ENCODE peak calls at places on chromosomes 3 and 15, in five cellular contexts. D is mesendoderm; P is effector memory CD4-positive, alpha-beta T cell; B is ovary; F is adrenal gland. E is an unnamed sample. For H3K4me1, the result is how much of the 10 kb centered on the place peaks cover.

GRCh38 chr3:52879581-52879980 is 17.8 kb downstream of the STIMATE start:
- DNase-seq in B (no peak), D (no peak), F (no peak), P (no peak), E (no peak)

GRCh38 chr15:36235173-36235572 is 344.3 kb upstream of the CDIN1 start:
- DNase-seq in B (no peak), D (no peak), F (no peak), P (no peak), E (no peak)

GRCh38 chr3:34111361-34111760 is 312.9 kb downstream of the PDCD6IP start:
- DNase-seq in D (peak), F (no peak), P (no peak), B (no peak), E (no peak)

GRCh38 chr3:44913868-44914468 is 39.6 kb downstream of the TGM4 start:
- DNase-seq in P (peak), B (peak), D (peak), F (peak), E (peak)

GRCh38 chr3:29695201-29695904 is 414.5 kb downstream of the RBMS3 start:
- DNase-seq in F (no peak), P (no peak), D (no peak), B (no peak), E (no peak)

GRCh38 chr3:122533931-122534334 is 19.2 kb upstream of the KPNA1 start:
- DNase-seq in B (no peak), P (no peak), F (peak), D (peak), E (no peak)

GRCh38 chr15:70698991-70699390 is 64.4 kb downstream of the UACA start:
- DNase-seq in P (no peak), D (no peak), B (no peak), F (no peak), E (no peak)

GRCh38 chr3:157120071-157120892 is 39.7 kb downstream of the CCNL1 start:
- DNase-seq in P (no peak), D (no peak), F (no peak), B (no peak), E (no peak)

GRCh38 chr3:195897081-195897852 is 11.1 kb downstream of the TNK2 start:
- DNase-seq in D (no peak), P (no peak), B (peak), F (peak), E (peak)

GRCh38 chr15:55627730-55628368 is 39.7 kb upstream of the PYGO1 start:
- DNase-seq in P (no peak), D (peak), B (no peak), F (peak), E (no peak)

GRCh38 chr15:55218068-55218467 is 21.3 kb upstream of the RSL24D1 start:
- DNase-seq in F (no peak), B (no peak), D (no peak), P (no peak), E (no peak)

GRCh38 chr3:10387881-10388621 is 67.1 kb upstream of the SEC13 start:
- DNase-seq in F (no peak), D (peak), P (no peak), B (no peak), E (no peak)

GRCh38 chr3:114624676-114625181 is 330.9 kb downstream of the TIGIT start:
- DNase-seq in P (no peak), F (peak), D (peak), B (peak), E (peak)

GRCh38 chr15:23750776-23751175 is 63.7 kb upstream of the NDN start:
- DNase-seq in D (no peak), B (no peak), P (no peak), F (no peak), E (no peak)

GRCh38 chr3:168820748-168821445 is 725.2 kb upstream of the GOLIM4 start:
- DNase-seq in D (no peak), B (no peak), F (no peak), P (no peak), E (no peak)

GRCh38 chr3:43345877-43346276 is 59.5 kb downstream of the SNRK start:
- DNase-seq in F (no peak), P (no peak), B (no peak), D (no peak), E (no peak)

GRCh38 chr3:146117406-146118285 is 43.3 kb downstream of the PLOD2 start:
- DNase-seq in P (no peak), B (no peak), D (no peak), F (no peak), E (no peak)

GRCh38 chr3:122416966-122417365 is 1.1 kb upstream of the WDR5B start:
- DNase-seq in B (no peak), D (peak), F (peak), P (no peak), E (no peak)

GRCh38 chr3:3893590-3893989 is 94.4 kb downstream of the LRRN1 start:
- DNase-seq in B (no peak), D (no peak), F (no peak), P (no peak), E (no peak)

GRCh38 chr3:102259636-102260035 is 175.2 kb upstream of the ZPLD1 start:
- DNase-seq in F (no peak), D (no peak), B (no peak), P (no peak), E (no peak)

GRCh38 chr15:61841461-61841860 is 218.8 kb downstream of the VPS13C start:
- DNase-seq in P (no peak), F (no peak), D (no peak), B (no peak), E (no peak)

GRCh38 chr3:120280566-120280965 is 4.5 kb downstream of the GPR156 start:
- DNase-seq in D (no peak), F (no peak), P (no peak), B (no peak), E (no peak)

GRCh38 chr3:50327129-50327528 is 894 bp downstream of the TUSC2 start:
- DNase-seq in B (no peak), D (no peak), F (no peak), P (no peak), E (peak)
- H3K4me1 ChIP-seq in B (under half), D (under half), F (under half), P (under half), E (under half)

DNA sequence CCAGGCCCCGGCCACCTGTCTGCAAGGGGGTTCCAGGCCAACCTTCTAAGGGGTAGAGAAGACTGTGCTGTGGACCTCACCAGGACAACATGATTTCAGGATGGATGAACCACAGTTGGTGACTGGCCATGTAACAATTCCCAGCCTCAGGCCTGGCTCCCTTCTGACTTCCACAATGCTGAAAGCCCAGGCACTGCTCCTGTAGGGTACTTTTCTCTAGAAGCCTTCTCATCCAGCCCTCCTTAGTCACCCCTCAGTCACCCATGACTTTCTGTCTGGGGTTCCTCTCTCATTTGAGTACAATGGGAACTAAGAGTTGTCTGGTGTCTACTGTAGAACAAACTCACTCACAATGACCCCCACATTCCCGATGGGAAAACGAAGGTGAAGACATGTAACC is 8.6 kb downstream of the ALS2CL start:
- DNase-seq in B (no peak), D (no peak), F (no peak), P (no peak), E (no peak)
- H3K27ac ChIP-seq in B (no peak), D (no peak), F (no peak), P (no peak), E (no peak)

DNA sequence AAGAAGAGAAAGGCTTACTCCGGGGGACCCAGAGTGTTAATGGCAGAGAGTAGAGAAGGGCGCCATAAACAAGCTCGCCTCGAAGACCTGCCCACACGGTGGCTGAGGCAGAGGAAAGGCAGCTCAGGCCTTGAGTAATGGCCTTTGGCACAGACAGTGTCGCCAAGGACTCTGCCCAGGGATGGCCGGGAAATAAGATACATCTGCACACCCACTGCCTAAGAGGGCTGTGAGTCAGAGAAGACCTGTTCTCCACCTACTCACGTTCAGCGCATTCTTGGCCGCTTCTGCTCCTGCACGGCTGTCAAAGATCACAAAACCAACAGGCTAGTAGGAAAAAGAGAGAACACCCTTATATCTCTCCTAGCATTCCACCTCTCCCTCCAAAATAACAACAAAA is 26.2 kb downstream of the RBPMS2 start:
- DNase-seq in P (no peak), D (no peak), B (no peak), F (peak), E (no peak)
- H3K4me1 ChIP-seq in P (under half), D (under half), B (under half), F (under half), E (under half)

DNA sequence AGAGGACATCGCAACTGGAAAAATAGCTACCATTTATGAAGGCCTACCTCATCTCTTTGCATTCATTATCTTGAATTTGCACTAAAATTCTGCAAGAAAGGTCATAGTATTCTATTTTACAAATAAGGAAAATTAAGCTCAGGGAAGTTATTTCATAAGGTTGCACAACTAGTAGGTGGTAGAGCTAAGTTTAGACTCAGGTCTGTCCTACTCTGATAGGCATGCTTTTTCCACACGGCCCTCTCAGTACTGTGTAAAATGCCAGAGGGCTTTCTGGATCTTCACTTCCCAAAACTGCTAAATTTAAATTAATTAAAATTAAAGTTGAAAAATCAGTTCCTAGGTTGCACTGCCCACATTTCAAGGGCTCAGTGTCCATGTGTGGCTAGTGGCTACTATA is 18.3 kb downstream of the MAP2K1 start:
- DNase-seq in P (no peak), B (no peak), F (no peak), D (no peak), E (no peak)
- H3K27ac ChIP-seq in P (no peak), B (no peak), F (no peak), D (no peak), E (no peak)

GRCh38 chr3:108408883-108409612 is 101.3 kb downstream of the MYH15 start:
- DNase-seq in D (no peak), B (no peak), P (no peak), F (no peak), E (no peak)

GRCh38 chr3:108414007-108414406 is 96.4 kb downstream of the MYH15 start:
- DNase-seq in F (peak), D (no peak), P (no peak), B (no peak), E (no peak)

GRCh38 chr3:108409791-108410190 is 100.6 kb downstream of the MYH15 start:
- DNase-seq in B (no peak), D (no peak), P (no peak), F (no peak), E (no peak)

GRCh38 chr3:108410531-108410984 is 99.8 kb downstream of the MYH15 start:
- DNase-seq in F (no peak), D (no peak), B (no peak), P (no peak), E (peak)

DNA sequence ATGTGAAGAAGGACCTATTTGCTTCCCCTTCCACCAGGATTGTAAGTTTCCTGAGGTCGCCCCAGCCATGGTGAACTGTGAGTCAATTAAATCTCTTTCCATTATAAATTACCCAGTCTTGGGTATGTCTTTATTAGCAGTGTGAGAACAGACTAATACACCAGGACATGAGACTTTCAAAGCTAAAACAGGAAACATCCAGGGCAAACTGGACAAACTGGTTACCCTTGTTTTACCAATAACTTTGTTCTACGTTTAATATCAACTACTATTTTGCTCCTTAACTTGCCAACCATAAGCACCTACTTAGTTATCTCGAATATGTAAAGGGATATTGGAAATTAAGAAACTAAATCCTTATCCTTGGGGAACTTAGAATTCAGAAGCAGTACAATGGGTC is 98.0 kb downstream of the MYH15 start:
- DNase-seq in B (no peak), P (no peak), F (no peak), D (no peak), E (no peak)
- H3K4me1 ChIP-seq in B (under half), P (under half), F (under half), D (under half), E (under half)

DNA sequence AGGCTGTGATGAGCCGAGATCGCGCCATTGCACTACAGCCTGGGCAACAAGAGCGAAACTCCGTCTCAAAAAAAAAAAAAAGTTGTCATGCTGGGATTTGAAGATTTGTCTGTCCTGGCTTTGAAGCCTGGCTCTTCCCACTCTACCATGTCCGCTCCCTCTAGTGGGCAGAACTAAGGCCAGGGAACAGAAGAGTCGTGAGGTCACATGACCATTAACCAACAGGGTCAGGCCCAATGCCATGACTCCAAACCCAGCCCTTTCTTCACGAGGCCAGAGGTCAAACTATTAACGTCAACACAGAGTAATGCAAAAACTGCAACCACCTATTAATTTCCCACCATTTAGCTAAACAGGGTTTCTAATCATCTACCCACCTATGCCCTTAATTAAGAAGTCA is 212.1 kb downstream of the ADAMTS17 start:
- DNase-seq in D (peak), B (no peak), F (no peak), P (no peak), E (no peak)
- H3K27ac ChIP-seq in D (no peak), B (no peak), F (no peak), P (no peak), E (no peak)

DNA sequence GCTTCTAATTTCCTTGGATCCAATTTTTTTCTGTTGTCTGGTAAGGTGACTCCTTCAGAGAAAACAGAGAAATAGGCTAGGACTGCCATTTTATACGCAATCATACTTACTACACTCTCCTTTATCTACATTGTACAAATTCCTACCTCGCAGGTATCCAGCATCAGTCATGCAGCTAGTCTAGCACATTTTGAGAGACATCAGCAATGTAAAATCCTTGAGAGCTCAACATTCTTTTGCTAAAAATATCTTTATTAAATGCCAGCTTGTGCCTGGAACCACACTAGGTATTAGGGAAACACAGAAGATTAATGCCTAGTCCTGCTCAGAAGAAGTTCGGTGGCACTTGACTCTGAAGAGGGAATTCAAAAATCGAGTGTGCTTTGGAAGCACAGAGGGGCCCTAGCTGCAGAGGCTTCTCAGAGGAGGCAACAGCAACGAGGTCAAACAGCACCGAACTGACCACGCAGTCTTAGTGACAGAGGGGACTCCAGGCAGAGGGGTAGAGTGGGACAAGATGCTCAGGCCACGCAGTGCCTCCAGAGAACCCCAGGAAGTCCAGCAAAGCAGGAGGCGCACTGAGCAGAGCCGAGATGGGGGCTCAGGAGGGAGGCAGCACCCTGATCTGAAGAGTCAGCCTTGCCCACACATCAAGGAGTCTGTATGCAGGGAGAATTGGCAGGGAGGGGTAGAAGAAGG is 3.5 kb downstream of the FAM174B start:
- DNase-seq in F (no peak), D (no peak), B (no peak), P (no peak), E (no peak)
- H3K4me1 ChIP-seq in F (under half), D (under half), B (under half), P (under half), E (under half)

E was measured in right cardiac atrium.